ENCODE peak calls at places on chromosomes 3 and 15, in six cellular contexts. V is ovary; A is CD8-positive, alpha-beta T cell; Q is neural progenitor cell; R is body of pancreas; Z is CD8-positive, alpha-beta memory T cell. F is an unnamed sample.

GRCh38 chr3:52248816-52249547 is 3.4 kb downstream of the PPM1M start:
- DNase-seq in V (no peak), A (peak; percentile 51), Q (no peak), R (peak; percentile 46), Z (no peak), F (no peak)

GRCh38 chr15:54387808-54388207 is 409.6 kb downstream of the UNC13C start:
- DNase-seq in V (no peak), A (no peak), Q (no peak), R (no peak), Z (no peak), F (no peak)

GRCh38 chr3:98263944-98264343 is at the start of gene OR5H6:
- DNase-seq in V (no peak), A (no peak), Q (no peak), R (no peak), Z (no peak), F (no peak)

GRCh38 chr15:70783610-70784021 is 20.3 kb upstream of the UACA start:
- DNase-seq in V (no peak), A (no peak), Q (no peak), R (no peak), Z (no peak), F (no peak)

GRCh38 chr15:61195116-61196002 is 33.7 kb downstream of the RORA start:
- DNase-seq in V (no peak), A (no peak), Q (peak; percentile 33), R (no peak), Z (no peak), F (no peak)

GRCh38 chr3:127732879-127733350 is 60.2 kb downstream of the ABTB1 start:
- DNase-seq in V (no peak), A (no peak), Q (no peak), R (no peak), Z (no peak), F (no peak)

GRCh38 chr3:32203854-32204253 is 34.6 kb upstream of the CMTM8 start:
- DNase-seq in V (no peak), A (no peak), Q (no peak), R (no peak), Z (no peak), F (no peak)

GRCh38 chr3:133670525-133670995 is 8.8 kb upstream of the TOPBP1 start:
- DNase-seq in V (no peak), A (no peak), Q (no peak), R (peak; percentile 35), Z (no peak), F (no peak)

GRCh38 chr15:77702211-77702957 is 69.7 kb upstream of the LINGO1 start:
- DNase-seq in V (no peak), A (no peak), Q (peak; percentile 91), R (peak; percentile 26), Z (no peak), F (no peak)

GRCh38 chr15:77940548-77940947 is 137.0 kb downstream of the TBC1D2B start:
- DNase-seq in V (no peak), A (no peak), Q (no peak), R (no peak), Z (no peak), F (no peak)

GRCh38 chr3:52925405-52926313 is 28.3 kb upstream of the STIMATE start:
- DNase-seq in V (no peak), A (no peak), Q (no peak), R (no peak), Z (no peak), F (no peak)

GRCh38 chr3:181712505-181713299 is 977 bp downstream of the SOX2 start:
- DNase-seq in V (no peak), A (no peak), Q (peak; percentile 73), R (no peak), Z (no peak), F (no peak)
- H3K27ac ChIP-seq in V (no peak overlapping the region), A (no peak overlapping the region), Q (peak overlapping the region; percentile 99), R (no peak overlapping the region), Z (no peak overlapping the region), F (no peak overlapping the region)

GRCh38 chr3:150371741-150372254 is 36.3 kb upstream of the TSC22D2 start:
- DNase-seq in V (no peak), A (no peak), Q (peak; percentile 33), R (peak; percentile 67), Z (no peak), F (no peak)
- H3K27ac ChIP-seq in V (no peak overlapping the region), A (no peak overlapping the region), Q (peak overlapping the region; percentile 74), R (peak overlapping the region; percentile 47), Z (no peak overlapping the region), F (no peak overlapping the region)

DNA sequence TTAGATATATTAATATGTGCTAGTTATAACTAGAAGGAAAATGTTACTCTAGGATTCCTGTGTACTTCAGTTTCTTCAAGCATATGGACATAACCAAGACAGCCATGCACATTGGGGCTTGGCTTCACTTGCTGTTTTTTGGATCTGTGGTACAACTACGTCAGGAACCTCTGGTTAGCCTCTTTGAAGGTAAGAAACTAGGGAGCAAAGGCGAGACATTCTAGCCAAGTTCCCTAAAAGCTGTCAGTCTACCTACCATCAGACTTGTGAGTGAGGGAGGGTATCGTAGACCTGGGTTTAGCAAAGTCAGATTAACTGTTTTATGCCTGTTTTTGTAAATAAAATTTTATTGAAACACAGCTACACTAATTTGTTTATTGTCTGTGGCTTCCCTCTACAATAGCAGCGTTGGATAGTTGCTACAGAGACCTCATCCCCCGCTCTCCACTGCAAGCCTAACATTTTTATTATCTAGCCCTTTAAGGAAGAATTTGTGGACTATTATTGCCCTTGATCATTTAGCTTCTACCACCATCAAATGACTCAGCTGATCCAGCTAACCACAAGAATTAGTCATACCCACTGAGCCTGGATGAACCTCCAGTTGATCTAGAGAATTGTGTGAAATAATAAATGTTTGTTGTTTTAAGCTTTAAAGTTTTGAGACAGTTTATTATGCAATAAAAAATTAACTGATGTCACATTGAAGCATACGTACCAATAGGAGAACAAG is 58.0 kb downstream of the RSRC1 start:
- DNase-seq in V (no peak), A (no peak), Q (no peak), R (no peak), Z (no peak), F (no peak)
- H3K27ac ChIP-seq in V (no peak overlapping the region), A (no peak overlapping the region), Q (no peak overlapping the region), R (no peak overlapping the region), Z (no peak overlapping the region), F (no peak overlapping the region)

GRCh38 chr15:65399997-65400396 is 22.2 kb upstream of the IGDCC3 start:
- DNase-seq in V (no peak), A (no peak), Q (no peak), R (no peak), Z (no peak), F (no peak)

GRCh38 chr15:65399001-65399706 is 21.4 kb upstream of the IGDCC3 start:
- DNase-seq in V (no peak), A (no peak), Q (no peak), R (no peak), Z (no peak), F (no peak)

GRCh38 chr15:65401607-65402240 is 21.0 kb downstream of the IGDCC4 start:
- DNase-seq in V (no peak), A (no peak), Q (no peak), R (no peak), Z (no peak), F (no peak)

GRCh38 chr15:65402971-65403370 is 19.8 kb downstream of the IGDCC4 start:
- DNase-seq in V (no peak), A (no peak), Q (no peak), R (no peak), Z (no peak), F (no peak)

DNA sequence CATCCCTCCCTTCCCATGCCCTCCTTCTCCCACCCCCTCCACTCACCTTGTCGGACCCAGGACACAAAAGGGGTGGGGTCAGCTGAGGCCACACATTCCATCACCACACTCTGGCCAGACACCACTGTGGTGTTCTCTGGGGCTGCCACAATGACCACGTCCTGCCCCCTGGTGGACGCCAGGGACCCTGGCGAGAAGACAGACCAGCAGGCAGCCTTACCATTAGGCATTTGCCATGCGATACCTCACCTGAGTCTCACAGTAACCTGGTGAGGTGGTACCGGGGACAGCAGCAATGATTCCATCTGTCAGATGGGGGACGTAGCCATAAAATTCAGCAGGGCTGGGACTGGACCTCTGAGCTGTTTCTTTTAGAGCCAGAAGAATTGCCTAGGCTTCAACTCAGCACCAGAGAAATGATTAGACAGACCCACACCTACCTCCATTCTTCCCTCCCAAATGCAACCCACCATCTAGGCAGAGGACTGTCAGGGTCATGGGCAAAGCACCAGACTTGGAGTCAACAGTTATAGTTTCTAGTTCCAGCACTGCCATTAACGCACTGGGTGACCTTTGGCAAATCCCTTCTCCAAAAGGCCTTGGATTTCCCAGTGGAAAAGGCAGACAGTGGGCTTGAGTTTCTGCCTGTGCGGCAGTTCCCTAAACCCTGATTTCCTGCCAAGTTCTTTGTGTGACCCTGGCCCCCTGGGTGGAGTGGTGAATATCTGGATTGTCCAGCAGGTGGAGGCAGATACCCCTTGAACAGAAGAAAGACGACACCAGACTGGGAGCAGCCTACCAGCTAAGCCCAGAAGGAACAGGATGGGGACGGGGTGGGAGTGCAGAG is 21.8 kb downstream of the IGDCC4 start:
- DNase-seq in V (peak; percentile 82), A (no peak), Q (peak; percentile 92), R (peak; percentile 82), Z (peak; percentile 7), F (no peak)
- H3K27ac ChIP-seq in V (peak overlapping the region; percentile 39), A (no peak overlapping the region), Q (no peak overlapping the region), R (no peak overlapping the region), Z (no peak overlapping the region), F (no peak overlapping the region)

GRCh38 chr3:126135398-126136076 is 44.8 kb downstream of the ALDH1L1 start:
- DNase-seq in V (peak; percentile 7), A (no peak), Q (no peak), R (peak; percentile 4), Z (no peak), F (no peak)
- H3K27ac ChIP-seq in V (no peak overlapping the region), A (no peak overlapping the region), Q (no peak overlapping the region), R (no peak overlapping the region), Z (no peak overlapping the region), F (no peak overlapping the region)